ENCODE peak calls at places on chromosomes 12 and 14, in eight cellular contexts. U, I, D, F, A, Q, C and L are unnamed samples.

GRCh38 chr14:52029881-52030280 is 39.0 kb downstream of the NID2 start:
- DNase-seq in A (no peak), I (no peak), D (no peak), U (no peak), C (no peak), F (peak; percentile 59), Q (no peak), L (no peak)

GRCh38 chr12:15278816-15279658 is 43.3 kb upstream of the PTPRO start:
- DNase-seq in Q (no peak), I (peak; percentile 43), C (peak; percentile 85), A (peak; percentile 94), D (no peak), F (peak; percentile 85), U (peak; percentile 34), L (peak; percentile 92)

GRCh38 chr14:23694085-23694975 is 58.2 kb downstream of the DHRS2 start:
- DNase-seq in A (no peak), I (peak; percentile 26), F (peak; percentile 34), C (no peak), D (no peak), Q (no peak), U (peak; percentile 60), L (peak; percentile 86)

GRCh38 chr14:78612666-78613065 is 442.5 kb downstream of the NRXN3 start:
- DNase-seq in C (no peak), I (no peak), F (no peak), A (no peak), D (no peak), U (no peak), Q (no peak), L (no peak)

GRCh38 chr14:38336298-38336697 is 80.4 kb upstream of the CLEC14A start:
- DNase-seq in A (no peak), U (no peak), Q (no peak), C (no peak), F (no peak), D (no peak), I (no peak), L (no peak)

GRCh38 chr12:66668311-66668710 is 10.6 kb downstream of the GRIP1 start:
- DNase-seq in U (peak; percentile 24), F (no peak), Q (no peak), C (no peak), I (peak; percentile 21), A (peak; percentile 61), D (no peak), L (no peak)

GRCh38 chr12:111180830-111181726 is 187.8 kb downstream of the PHETA1 start:
- DNase-seq in F (peak; percentile 60), I (peak; percentile 76), Q (no peak), U (peak; percentile 71), A (no peak), D (no peak), C (peak; percentile 70), L (no peak)

GRCh38 chr14:99649219-99649618 is 4.3 kb downstream of the HHIPL1 start:
- DNase-seq in U (peak; percentile 67), D (no peak), C (no peak), F (peak; percentile 34), I (no peak), A (peak; percentile 77), Q (no peak), L (peak; percentile 47)

GRCh38 chr12:27966870-27967269 is 5.7 kb downstream of the PTHLH start:
- DNase-seq in D (peak; percentile 94), A (peak; percentile 26), U (peak; percentile 99), C (no peak), Q (peak; percentile 68), F (peak; percentile 95), I (no peak), L (peak; percentile 92)

GRCh38 chr12:53051058-53051880 is 1.4 kb downstream of the TNS2 start:
- DNase-seq in A (peak; percentile 38), F (peak; percentile 75), I (peak; percentile 84), D (no peak), C (peak; percentile 84), Q (peak; percentile 36), U (peak; percentile 92), L (peak; percentile 66)

GRCh38 chr12:119649202-119649808 is 18.6 kb upstream of the PRKAB1 start:
- DNase-seq in D (no peak), I (no peak), A (no peak), Q (peak; percentile 60), F (peak; percentile 13), U (peak; percentile 11), C (no peak), L (peak; percentile 15)

GRCh38 chr14:23494223-23494622 is 24.7 kb downstream of the NGDN start:
- DNase-seq in U (peak; percentile 63), I (no peak), C (no peak), Q (no peak), A (no peak), D (no peak), F (peak; percentile 74), L (no peak)

GRCh38 chr14:54108481-54109471 is 152.2 kb upstream of the BMP4 start:
- DNase-seq in A (peak; percentile 39), Q (no peak), D (no peak), F (peak; percentile 93), C (no peak), U (peak; percentile 91), I (no peak), L (peak; percentile 69)

GRCh38 chr12:138898-139534 is 72.4 kb downstream of the IQSEC3 start:
- DNase-seq in I (no peak), A (no peak), C (peak; percentile 29), D (no peak), Q (no peak), F (peak; percentile 16), U (peak; percentile 45), L (no peak)

GRCh38 chr12:56119361-56119796 is 1.3 kb downstream of the ZC3H10 start:
- DNase-seq in A (peak; percentile 82), D (no peak), Q (peak; percentile 87), U (peak; percentile 98), I (peak; percentile 90), F (peak; percentile 97), C (peak; percentile 75), L (peak; percentile 87)

GRCh38 chr14:101409006-101409543 is 152.2 kb upstream of the DIO3 start:
- DNase-seq in I (no peak), F (no peak), A (no peak), D (no peak), C (no peak), U (no peak), Q (no peak), L (no peak)

GRCh38 chr14:104749111-104749649 is 3.8 kb upstream of the SIVA1 start:
- DNase-seq in U (peak; percentile 66), D (no peak), Q (no peak), A (peak; percentile 90), C (no peak), F (no peak), I (no peak), L (peak; percentile 81)
- H3K4me3 ChIP-seq in U (no peak overlapping the region), D (no peak overlapping the region), Q (no peak overlapping the region), A (no peak overlapping the region), C (no peak overlapping the region), F (no peak overlapping the region), I (no peak overlapping the region), L (no peak overlapping the region)

GRCh38 chr12:12997734-12998133 is 2.3 kb downstream of the HEBP1 start:
- DNase-seq in F (no peak), I (no peak), C (no peak), A (no peak), D (no peak), U (no peak), Q (no peak), L (no peak)
- H3K4me3 ChIP-seq in F (no peak overlapping the region), I (no peak overlapping the region), C (no peak overlapping the region), A (no peak overlapping the region), D (no peak overlapping the region), U (no peak overlapping the region), Q (no peak overlapping the region), L (no peak overlapping the region)

DNA sequence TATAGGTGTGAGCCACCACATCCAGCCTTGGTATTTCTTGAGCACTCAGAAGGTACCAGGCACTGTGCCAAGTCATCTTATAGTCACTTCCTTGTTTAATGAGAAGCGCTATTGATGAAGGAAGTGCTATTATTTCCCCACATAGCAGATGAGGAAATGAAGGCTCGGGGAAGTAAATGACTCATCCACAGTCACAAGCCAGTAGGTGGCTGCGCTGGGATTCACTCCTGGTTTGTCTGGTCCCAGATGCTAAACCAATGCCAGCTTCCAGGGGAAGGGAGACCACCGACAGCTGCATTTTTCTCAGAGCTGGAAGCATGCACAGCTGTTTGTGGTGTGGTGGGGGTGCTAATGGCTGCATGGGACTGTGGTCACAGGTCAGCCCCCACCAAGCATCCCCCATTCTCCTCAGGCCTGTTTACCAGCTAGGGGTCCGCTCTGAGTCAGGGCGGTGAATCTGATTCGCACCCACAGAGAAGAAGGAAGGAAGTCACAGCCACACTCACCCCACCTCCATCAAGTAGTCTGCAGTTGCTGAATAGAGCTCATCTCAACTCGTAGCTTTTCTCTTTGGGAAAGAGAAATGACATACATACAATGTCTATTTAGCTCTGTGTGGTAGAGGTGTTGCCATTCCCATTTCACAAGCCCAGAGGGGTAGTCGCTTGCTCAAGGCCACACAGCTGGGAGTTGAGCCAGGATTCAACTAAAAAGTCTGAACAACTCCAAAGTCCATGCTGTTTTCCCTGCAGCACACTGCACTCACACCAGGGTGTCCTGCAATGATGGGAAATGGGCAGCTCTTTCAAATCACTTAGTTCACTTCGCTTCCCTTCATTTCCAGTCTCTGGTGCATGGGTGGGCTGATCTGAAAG is 6.3 kb upstream of the LTBP2 start:
- DNase-seq in F (peak; percentile 74), I (peak; percentile 64), U (peak; percentile 83), D (no peak), C (no peak), Q (no peak), A (peak; percentile 31), L (peak; percentile 88)
- H3K4me3 ChIP-seq in F (peak overlapping the region; percentile 8), I (no peak overlapping the region), U (no peak overlapping the region), D (no peak overlapping the region), C (no peak overlapping the region), Q (no peak overlapping the region), A (no peak overlapping the region), L (no peak overlapping the region)

DNA sequence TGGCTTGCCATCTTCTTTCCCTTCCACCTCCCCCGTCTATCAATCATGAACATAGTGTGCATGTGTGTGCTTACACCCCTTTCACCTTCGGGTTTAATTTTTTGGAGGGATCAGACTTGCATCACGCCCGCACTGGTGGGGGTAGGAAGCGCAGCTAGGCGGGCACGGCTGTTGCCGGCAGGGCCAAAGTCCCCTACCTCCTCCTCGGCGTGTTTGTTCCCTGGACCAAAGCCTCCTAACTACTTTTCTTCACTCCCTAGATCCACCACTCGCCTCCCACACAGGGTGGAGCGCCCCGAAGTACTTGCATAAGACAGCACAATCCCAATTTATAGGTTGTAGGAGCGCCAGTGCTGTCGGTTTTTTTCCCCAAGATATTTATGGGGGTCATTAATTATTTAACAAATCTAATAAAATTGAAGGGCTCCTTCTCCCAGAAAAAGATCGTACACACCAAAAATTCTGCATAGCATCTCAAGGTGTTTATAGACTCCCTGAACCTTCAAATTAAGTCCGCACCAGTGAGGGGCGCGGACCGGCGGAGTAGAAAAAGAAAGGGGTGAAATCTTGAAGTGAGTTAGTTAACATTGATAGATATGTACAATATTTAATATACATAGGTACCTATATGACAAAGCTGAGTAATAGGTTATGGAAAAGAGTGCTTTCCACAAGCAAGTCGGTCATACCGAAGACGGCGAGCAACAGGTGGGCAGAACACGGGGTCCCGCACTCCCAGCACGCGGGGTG is 714 bp downstream of the PKP2 start:
- DNase-seq in U (no peak), C (no peak), I (no peak), A (no peak), D (no peak), F (no peak), Q (peak; percentile 29), L (peak; percentile 37)
- H3K4me3 ChIP-seq in U (peak overlapping the region; percentile 76), C (peak overlapping the region; percentile 76), I (no peak overlapping the region), A (peak overlapping the region; percentile 58), D (peak overlapping the region; percentile 38), F (peak overlapping the region; percentile 55), Q (peak overlapping the region; percentile 67), L (peak overlapping the region; percentile 51)